ENCODE peak calls at places on chromosomes 1 and 21, in four cellular contexts. W is brain microvascular endothelial cell, Y is GM12892, J is ovary. C is an unnamed sample.

GRCh38 chr1:230901711-230902110 is 33.4 kb upstream of the C1orf198 start:
- DNase-seq in J (no peak), Y (no peak), W (no peak), C (no peak)

GRCh38 chr1:102733491-102734236 is 374.7 kb downstream of the COL11A1 start:
- DNase-seq in Y (no peak), J (no peak), W (no peak), C (no peak)

GRCh38 chr1:150562384-150563339 is 13.5 kb downstream of the ADAMTSL4 start:
- DNase-seq in J (no peak), Y (peak; percentile 65), W (no peak), C (peak; percentile 56)

GRCh38 chr21:36381841-36382589 is 3.2 kb upstream of the CHAF1B start:
- DNase-seq in W (no peak), Y (no peak), J (no peak), C (no peak)

GRCh38 chr1:52632732-52633290 is at the start of gene SHISAL2A:
- DNase-seq in Y (peak; percentile 42), W (no peak), J (peak; percentile 27), C (peak; percentile 30)

GRCh38 chr1:178682886-178683285 is 42.2 kb upstream of the RALGPS2 start:
- DNase-seq in Y (no peak), W (no peak), J (no peak), C (no peak)

GRCh38 chr1:156775799-156776198 is 8.5 kb downstream of the PRCC start:
- DNase-seq in W (no peak), J (no peak), Y (no peak), C (no peak)

GRCh38 chr1:163203561-163203960 is 845 bp upstream of the RGS5 start:
- DNase-seq in W (no peak), J (no peak), Y (no peak), C (no peak)

GRCh38 chr1:77776007-77776725 is 3.3 kb upstream of the MIGA1 start:
- DNase-seq in W (no peak), Y (no peak), J (no peak), C (no peak)